ENCODE peak calls at places on chromosomes 12 and 14, in six cellular contexts. One of them, this sample, is unnamed.

GRCh38 chr14:95290769-95291440 is 28.8 kb downstream of the CLMN start:
- DNase-seq in testis: no peak
- DNase-seq in AG10803: no peak
- DNase-seq in A549: no peak
- DNase-seq in heart left ventricle: peak
- DNase-seq in upper lobe of left lung: no peak
- DNase-seq in this sample: peak

GRCh38 chr12:124536613-124537012 is 30.8 kb downstream of the NCOR2 start:
- DNase-seq in AG10803: peak
- DNase-seq in upper lobe of left lung: no peak
- DNase-seq in A549: no peak
- DNase-seq in testis: no peak
- DNase-seq in heart left ventricle: no peak
- DNase-seq in this sample: no peak

GRCh38 chr14:28057286-28058011 is 709.1 kb upstream of the FOXG1 start:
- DNase-seq in testis: no peak
- DNase-seq in upper lobe of left lung: no peak
- DNase-seq in A549: no peak
- DNase-seq in AG10803: no peak
- DNase-seq in heart left ventricle: no peak
- DNase-seq in this sample: no peak

GRCh38 chr14:69637503-69638030 is 26.2 kb downstream of the SUSD6 start:
- DNase-seq in testis: no peak
- DNase-seq in heart left ventricle: peak
- DNase-seq in A549: no peak
- DNase-seq in upper lobe of left lung: peak
- DNase-seq in AG10803: no peak
- DNase-seq in this sample: peak

GRCh38 chr12:25155031-25155576 is 39.9 kb downstream of the DNAI7 start:
- DNase-seq in AG10803: peak
- DNase-seq in testis: no peak
- DNase-seq in heart left ventricle: no peak
- DNase-seq in A549: peak
- DNase-seq in upper lobe of left lung: no peak
- DNase-seq in this sample: no peak

GRCh38 chr14:66568220-66568619 is 60.3 kb downstream of the GPHN start:
- DNase-seq in heart left ventricle: no peak
- DNase-seq in A549: no peak
- DNase-seq in AG10803: no peak
- DNase-seq in testis: no peak
- DNase-seq in upper lobe of left lung: no peak
- DNase-seq in this sample: no peak

GRCh38 chr12:116196226-116196625 is 81.3 kb downstream of the MED13L start:
- DNase-seq in upper lobe of left lung: no peak
- DNase-seq in testis: no peak
- DNase-seq in AG10803: no peak
- DNase-seq in A549: no peak
- DNase-seq in heart left ventricle: no peak
- DNase-seq in this sample: no peak

GRCh38 chr14:51924600-51924999 is 64.2 kb downstream of the GNG2 start:
- DNase-seq in testis: no peak
- DNase-seq in AG10803: no peak
- DNase-seq in heart left ventricle: no peak
- DNase-seq in A549: no peak
- DNase-seq in upper lobe of left lung: no peak
- DNase-seq in this sample: no peak

GRCh38 chr12:7131502-7131866 is 1.3 kb downstream of the CLSTN3 start:
- DNase-seq in AG10803: no peak
- DNase-seq in upper lobe of left lung: no peak
- DNase-seq in testis: no peak
- DNase-seq in heart left ventricle: no peak
- DNase-seq in A549: no peak
- DNase-seq in this sample: no peak

GRCh38 chr14:22567437-22567836 is 21.6 kb downstream of the DAD1 start:
- DNase-seq in heart left ventricle: no peak
- DNase-seq in A549: no peak
- DNase-seq in AG10803: no peak
- DNase-seq in upper lobe of left lung: no peak
- DNase-seq in testis: no peak
- DNase-seq in this sample: no peak

GRCh38 chr14:59055439-59056045 is 132.9 kb upstream of the DAAM1 start:
- DNase-seq in A549: peak
- DNase-seq in AG10803: peak
- DNase-seq in heart left ventricle: no peak
- DNase-seq in upper lobe of left lung: no peak
- DNase-seq in testis: peak
- DNase-seq in this sample: peak

GRCh38 chr12:67069451-67070306 is 199.5 kb upstream of the CAND1 start:
- DNase-seq in heart left ventricle: no peak
- DNase-seq in AG10803: no peak
- DNase-seq in A549: peak
- DNase-seq in upper lobe of left lung: peak
- DNase-seq in testis: peak
- DNase-seq in this sample: peak

GRCh38 chr14:20327005-20327869 is 5.8 kb downstream of the CCNB1IP1 start:
- DNase-seq in heart left ventricle: no peak
- DNase-seq in upper lobe of left lung: no peak
- DNase-seq in testis: no peak
- DNase-seq in AG10803: peak
- DNase-seq in A549: peak
- DNase-seq in this sample: peak

GRCh38 chr12:109582636-109583035 is 9.0 kb downstream of the MVK start:
- DNase-seq in testis: no peak
- DNase-seq in heart left ventricle: no peak
- DNase-seq in AG10803: no peak
- DNase-seq in A549: no peak
- DNase-seq in upper lobe of left lung: no peak
- DNase-seq in this sample: no peak

GRCh38 chr14:70086685-70087379 is 101.9 kb downstream of the SLC8A3 start:
- DNase-seq in upper lobe of left lung: no peak
- DNase-seq in AG10803: peak
- DNase-seq in A549: no peak
- DNase-seq in heart left ventricle: no peak
- DNase-seq in testis: peak
- DNase-seq in this sample: peak

GRCh38 chr14:52700701-52701172 is 5.4 kb upstream of the ERO1A start:
- DNase-seq in upper lobe of left lung: no peak
- DNase-seq in A549: no peak
- DNase-seq in testis: no peak
- DNase-seq in AG10803: no peak
- DNase-seq in heart left ventricle: no peak
- DNase-seq in this sample: no peak

GRCh38 chr12:13102481-13103195 is 829 bp downstream of the GSG1 start:
- DNase-seq in testis: no peak
- DNase-seq in upper lobe of left lung: no peak
- DNase-seq in AG10803: peak
- DNase-seq in A549: no peak
- DNase-seq in heart left ventricle: no peak
- DNase-seq in this sample: no peak

GRCh38 chr12:127928615-127929014 is 338.4 kb upstream of the TMEM132C start:
- DNase-seq in AG10803: peak
- DNase-seq in heart left ventricle: no peak
- DNase-seq in A549: no peak
- DNase-seq in testis: no peak
- DNase-seq in upper lobe of left lung: no peak
- DNase-seq in this sample: no peak

GRCh38 chr14:105854600-105855245 is 328.3 kb downstream of the TMEM121 start:
- DNase-seq in upper lobe of left lung: peak
- DNase-seq in A549: no peak
- DNase-seq in heart left ventricle: peak
- DNase-seq in AG10803: no peak
- DNase-seq in testis: peak
- DNase-seq in this sample: no peak

GRCh38 chr14:35470775-35471174 is 63.2 kb upstream of the INSM2 start:
- DNase-seq in AG10803: peak
- DNase-seq in heart left ventricle: no peak
- DNase-seq in testis: no peak
- DNase-seq in A549: no peak
- DNase-seq in upper lobe of left lung: no peak
- DNase-seq in this sample: peak

GRCh38 chr14:89143595-89143994 is 273.4 kb downstream of the FOXN3 start:
- DNase-seq in testis: no peak
- DNase-seq in heart left ventricle: no peak
- DNase-seq in AG10803: peak
- DNase-seq in upper lobe of left lung: no peak
- DNase-seq in A549: no peak
- DNase-seq in this sample: no peak

GRCh38 chr12:104280111-104280510 is 23.4 kb upstream of the EID3 start:
- DNase-seq in AG10803: no peak
- DNase-seq in testis: no peak
- DNase-seq in upper lobe of left lung: no peak
- DNase-seq in A549: peak
- DNase-seq in heart left ventricle: no peak
- DNase-seq in this sample: no peak

GRCh38 chr12:96075560-96075959 is 40.2 kb upstream of the LTA4H start:
- DNase-seq in testis: no peak
- DNase-seq in upper lobe of left lung: no peak
- DNase-seq in heart left ventricle: no peak
- DNase-seq in AG10803: no peak
- DNase-seq in A549: no peak
- DNase-seq in this sample: no peak

GRCh38 chr14:79011091-79011919 is 841.1 kb downstream of the NRXN3 start:
- DNase-seq in A549: peak
- DNase-seq in heart left ventricle: no peak
- DNase-seq in AG10803: peak
- DNase-seq in testis: peak
- DNase-seq in upper lobe of left lung: no peak
- DNase-seq in this sample: peak

GRCh38 chr14:63295231-63295685 is 23.5 kb downstream of the GPHB5 start:
- DNase-seq in testis: no peak
- DNase-seq in A549: no peak
- DNase-seq in upper lobe of left lung: no peak
- DNase-seq in heart left ventricle: no peak
- DNase-seq in AG10803: no peak
- DNase-seq in this sample: no peak

DNA sequence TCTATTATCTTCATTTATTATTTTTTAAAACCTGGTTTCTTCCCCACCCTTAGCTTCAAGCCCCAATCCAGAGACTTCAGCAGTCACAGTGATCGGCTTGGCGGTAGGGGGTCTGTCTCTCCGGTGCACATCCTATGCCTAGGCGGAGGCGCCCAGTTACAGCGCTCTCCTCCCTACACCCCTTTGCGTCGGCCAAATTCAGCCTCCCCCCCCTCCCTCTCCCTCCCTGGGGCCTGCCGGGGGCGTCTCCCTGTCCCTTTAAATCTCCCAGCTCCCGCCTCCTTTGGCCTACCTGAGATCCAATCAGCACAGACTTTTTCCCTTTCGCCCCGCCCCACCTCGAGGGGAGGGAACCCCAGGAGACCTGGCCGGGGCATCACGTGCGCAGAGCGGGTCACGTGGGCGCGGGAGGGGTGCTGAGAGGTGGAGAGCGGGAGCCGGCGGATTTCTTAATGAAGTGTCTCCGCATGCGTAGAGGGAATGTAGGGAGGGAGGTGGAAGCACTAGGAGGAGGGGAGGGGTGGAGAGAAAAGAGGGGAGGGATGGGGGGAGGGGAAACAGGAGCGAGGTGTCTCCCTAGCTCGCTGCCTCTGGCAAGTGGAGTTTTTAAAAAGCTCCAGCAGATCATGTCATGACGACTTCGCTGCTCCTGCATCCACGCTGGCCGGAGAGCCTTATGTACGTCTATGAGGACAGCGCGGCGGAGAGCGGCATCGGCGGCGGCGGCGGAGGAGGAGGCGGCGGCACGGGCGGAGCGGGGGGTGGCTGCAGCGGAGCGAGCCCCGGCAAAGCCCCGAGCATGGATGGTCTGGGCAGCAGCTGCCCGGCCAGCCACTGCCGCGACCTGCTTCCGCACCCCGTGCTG is at the start of gene HOXC13:
- DNase-seq in testis: peak
- DNase-seq in A549: peak
- DNase-seq in heart left ventricle: no peak
- DNase-seq in upper lobe of left lung: peak
- DNase-seq in AG10803: peak
- DNase-seq in this sample: peak
- H3K4me3 ChIP-seq in testis: peak
- H3K4me3 ChIP-seq in A549: peak
- H3K4me3 ChIP-seq in heart left ventricle: no peak
- H3K4me3 ChIP-seq in upper lobe of left lung: no peak
- H3K4me3 ChIP-seq in AG10803: no peak
- H3K4me3 ChIP-seq in this sample: peak

GRCh38 chr14:91834571-91834970 is 32.8 kb downstream of the TC2N start:
- DNase-seq in A549: no peak
- DNase-seq in heart left ventricle: no peak
- DNase-seq in AG10803: no peak
- DNase-seq in upper lobe of left lung: no peak
- DNase-seq in testis: no peak
- DNase-seq in this sample: no peak
- H3K4me3 ChIP-seq in A549: no peak
- H3K4me3 ChIP-seq in heart left ventricle: no peak
- H3K4me3 ChIP-seq in AG10803: no peak
- H3K4me3 ChIP-seq in upper lobe of left lung: peak
- H3K4me3 ChIP-seq in testis: no peak
- H3K4me3 ChIP-seq in this sample: no peak

GRCh38 chr14:37197421-37198272 is at the start of gene MIPOL1:
- DNase-seq in upper lobe of left lung: peak
- DNase-seq in AG10803: peak
- DNase-seq in A549: peak
- DNase-seq in testis: peak
- DNase-seq in heart left ventricle: peak
- DNase-seq in this sample: peak
- H3K4me3 ChIP-seq in upper lobe of left lung: peak
- H3K4me3 ChIP-seq in AG10803: peak
- H3K4me3 ChIP-seq in A549: peak
- H3K4me3 ChIP-seq in testis: peak
- H3K4me3 ChIP-seq in heart left ventricle: peak
- H3K4me3 ChIP-seq in this sample: peak

GRCh38 chr14:61716956-61717355 is 21.6 kb downstream of the HIF1A start:
- DNase-seq in heart left ventricle: no peak
- DNase-seq in upper lobe of left lung: no peak
- DNase-seq in AG10803: no peak
- DNase-seq in testis: no peak
- DNase-seq in A549: no peak
- DNase-seq in this sample: no peak
- H3K4me3 ChIP-seq in heart left ventricle: no peak
- H3K4me3 ChIP-seq in upper lobe of left lung: no peak
- H3K4me3 ChIP-seq in AG10803: no peak
- H3K4me3 ChIP-seq in testis: no peak
- H3K4me3 ChIP-seq in A549: no peak
- H3K4me3 ChIP-seq in this sample: no peak